ENCODE peak calls at places on chromosomes 13 and 19, in four cellular contexts. D is endodermal cell, I is frontal cortex, M is AG10803. E is an unnamed sample.

GRCh38 chr13:40319699-40320586 is 346.5 kb downstream of the FOXO1 start:
- DNase-seq in I (no peak), D (no peak), M (no peak), E (no peak)

GRCh38 chr19:18577365-18577914 is 5.8 kb downstream of the UBA52 start:
- DNase-seq in M (no peak), D (no peak), I (no peak), E (no peak)

GRCh38 chr13:114078501-114079451 is 53.6 kb downstream of the RASA3 start:
- DNase-seq in D (peak), M (peak), I (no peak), E (no peak)

GRCh38 chr13:43273362-43273761 is 250.0 kb downstream of the DNAJC15 start:
- DNase-seq in D (no peak), I (no peak), M (peak), E (no peak)

GRCh38 chr19:49862411-49863253 is 4.7 kb downstream of the PNKP start:
- DNase-seq in D (peak), I (no peak), M (no peak), E (no peak)

GRCh38 chr13:46936525-46936924 is 39.7 kb upstream of the HTR2A start:
- DNase-seq in I (no peak), M (no peak), D (no peak), E (no peak)

GRCh38 chr19:33052352-33052972 is 12.2 kb downstream of the RHPN2 start:
- DNase-seq in M (peak), D (no peak), I (no peak), E (no peak)

GRCh38 chr13:62846302-62846701 is 1430.7 kb upstream of the PCDH20 start:
- DNase-seq in D (no peak), I (no peak), M (no peak), E (no peak)

GRCh38 chr13:49314344-49314882 is 66.7 kb downstream of the CDADC1 start:
- DNase-seq in D (no peak), I (no peak), M (peak), E (no peak)

GRCh38 chr13:73421310-73421912 is 362.6 kb downstream of the KLF5 start:
- DNase-seq in D (no peak), I (no peak), M (no peak), E (no peak)

GRCh38 chr19:17504030-17504429 is 7.4 kb upstream of the PGLS start:
- DNase-seq in D (no peak), M (no peak), I (no peak), E (no peak)

GRCh38 chr13:51397262-51397933 is 55.4 kb downstream of the INTS6 start:
- DNase-seq in D (peak), M (peak), I (no peak), E (peak)

GRCh38 chr13:46489586-46490023 is 63.4 kb upstream of the LRCH1 start:
- DNase-seq in I (no peak), M (peak), D (no peak), E (peak)

GRCh38 chr19:18013621-18014111 is 5.7 kb downstream of the ARRDC2 start:
- DNase-seq in D (no peak), M (no peak), I (no peak), E (no peak)

GRCh38 chr13:46101002-46101401 is 3.8 kb downstream of the CPB2 start:
- DNase-seq in D (no peak), M (no peak), I (no peak), E (no peak)

GRCh38 chr13:103351035-103351828 is 285.0 kb upstream of the SLC10A2 start:
- DNase-seq in M (no peak), D (peak), I (no peak), E (no peak)